ENCODE peak calls at places on chromosomes 7 and 10, in eight cellular contexts. O, J, V, X, M, L, C and S are unnamed samples.

GRCh38 chr7:148114807-148115206 is 475.8 kb upstream of the C7orf33 start:
- DNase-seq in J (no peak), M (no peak), X (no peak), C (no peak), O (no peak), L (no peak), V (no peak), S (no peak)

GRCh38 chr7:42661312-42661711 is 250.6 kb downstream of the C7orf25 start:
- DNase-seq in J (no peak), M (no peak), V (no peak), O (no peak), C (no peak), L (no peak), X (no peak), S (peak)

GRCh38 chr10:20247858-20248257 is 431.6 kb downstream of the PLXDC2 start:
- DNase-seq in J (no peak), X (no peak), V (no peak), O (no peak), L (no peak), C (no peak), M (no peak), S (no peak)

GRCh38 chr10:72879245-72879644 is 14.3 kb upstream of the OIT3 start:
- DNase-seq in L (no peak), O (no peak), C (no peak), V (no peak), J (no peak), X (no peak), M (no peak), S (no peak)

GRCh38 chr10:11631890-11632587 is 20.6 kb upstream of the USP6NL start:
- DNase-seq in J (no peak), X (no peak), M (no peak), L (no peak), V (peak), O (no peak), C (no peak), S (no peak)

GRCh38 chr7:99623702-99624447 is 7.1 kb downstream of the ZSCAN25 start:
- DNase-seq in X (no peak), M (no peak), O (no peak), V (no peak), C (no peak), L (no peak), J (no peak), S (no peak)

GRCh38 chr7:120052884-120053382 is 220.0 kb upstream of the KCND2 start:
- DNase-seq in X (peak), C (no peak), V (no peak), L (peak), J (no peak), O (peak), M (no peak), S (no peak)

GRCh38 chr10:78953124-78954008 is 115.4 kb upstream of the ZMIZ1 start:
- DNase-seq in M (no peak), O (no peak), J (no peak), X (peak), V (no peak), C (no peak), L (no peak), S (no peak)

GRCh38 chr7:10075866-10076265 is 897.8 kb upstream of the PHF14 start:
- DNase-seq in O (no peak), V (no peak), M (no peak), C (no peak), L (no peak), J (no peak), X (no peak), S (no peak)

DNA sequence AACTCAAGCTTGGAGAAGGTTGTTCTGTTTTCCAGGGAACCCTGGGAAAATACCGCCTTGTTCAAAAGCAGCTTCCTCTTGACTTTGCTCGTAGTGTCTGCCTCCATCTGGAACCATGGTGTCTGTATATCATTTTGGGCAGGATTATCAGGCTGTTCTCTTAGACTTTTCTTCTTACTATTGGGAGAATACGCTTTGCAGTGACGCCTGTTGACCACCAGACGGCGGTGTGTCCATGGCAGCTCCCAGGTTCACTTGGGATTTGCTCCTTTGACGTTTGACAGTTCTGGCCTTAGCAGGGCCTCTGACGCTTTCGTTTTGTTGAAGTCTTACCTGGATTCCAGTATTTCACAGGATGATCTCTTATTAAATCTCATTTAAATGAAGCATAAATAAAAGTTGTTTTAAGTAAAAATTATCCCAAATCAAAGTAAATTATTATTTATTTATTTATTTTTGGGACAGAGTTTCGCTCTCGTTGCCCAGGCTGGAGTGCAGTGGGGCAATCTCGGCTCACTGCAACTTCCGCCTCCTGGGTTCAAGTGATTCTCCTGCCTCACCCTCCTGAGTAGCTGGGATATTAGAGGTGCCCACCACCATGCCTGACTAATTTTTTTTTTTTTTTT is 41.8 kb upstream of the GJD4 start:
- DNase-seq in O (peak), X (peak), C (peak), J (peak), M (no peak), L (peak), V (peak), S (peak)
- H3K27ac ChIP-seq in O (no peak), X (no peak), C (no peak), J (no peak), M (no peak), L (no peak), V (no peak), S (no peak)

GRCh38 chr7:970744-971143 is 4.6 kb downstream of the COX19 start:
- DNase-seq in M (no peak), V (no peak), J (no peak), L (no peak), X (no peak), O (no peak), C (no peak), S (no peak)
- H3K27ac ChIP-seq in M (no peak), V (no peak), J (no peak), L (no peak), X (no peak), O (no peak), C (no peak), S (no peak)

GRCh38 chr10:32341596-32341995 is 5.4 kb downstream of the EPC1 start:
- DNase-seq in V (no peak), M (no peak), C (no peak), J (no peak), X (no peak), L (no peak), O (no peak), S (no peak)
- H3K27ac ChIP-seq in V (no peak), M (no peak), C (no peak), J (no peak), X (no peak), L (no peak), O (no peak), S (no peak)

GRCh38 chr7:150368098-150368883 is at the start of gene REPIN1:
- DNase-seq in V (peak), J (peak), M (peak), O (peak), X (peak), L (peak), C (peak), S (no peak)

GRCh38 chr7:150367677-150368097 is 935 bp upstream of the REPIN1 start:
- DNase-seq in M (no peak), J (no peak), V (no peak), C (no peak), O (peak), L (no peak), X (no peak), S (peak)

GRCh38 chr7:150368884-150369739 is 490 bp downstream of the REPIN1 start:
- DNase-seq in M (peak), O (peak), X (peak), J (peak), L (no peak), C (peak), V (peak), S (no peak)

GRCh38 chr7:150365673-150366398 is 2.8 kb upstream of the REPIN1 start:
- DNase-seq in V (no peak), X (no peak), M (no peak), J (no peak), L (no peak), C (no peak), O (no peak), S (no peak)

GRCh38 chr7:150367187-150367510 is 1.5 kb upstream of the REPIN1 start:
- DNase-seq in J (no peak), C (no peak), M (no peak), L (no peak), X (no peak), O (no peak), V (no peak), S (no peak)
- H3K27ac ChIP-seq in J (no peak), C (no peak), M (no peak), L (no peak), X (no peak), O (no peak), V (no peak), S (no peak)

GRCh38 chr10:96225119-96225518 is 46.2 kb downstream of the BLNK start:
- DNase-seq in J (no peak), L (no peak), C (no peak), O (no peak), V (no peak), X (no peak), M (no peak), S (no peak)
- H3K27ac ChIP-seq in J (no peak), L (no peak), C (no peak), O (no peak), V (no peak), X (no peak), M (no peak), S (no peak)

GRCh38 chr10:22381262-22381661 is 36.0 kb downstream of the SPAG6 start:
- DNase-seq in C (no peak), M (no peak), J (no peak), V (no peak), L (no peak), O (no peak), X (no peak), S (no peak)
- H3K27ac ChIP-seq in C (no peak), M (no peak), J (no peak), V (no peak), L (no peak), O (no peak), X (no peak), S (no peak)

GRCh38 chr10:118907051-118907450 is 122.5 kb upstream of the NANOS1 start:
- DNase-seq in M (no peak), J (no peak), L (no peak), X (no peak), V (no peak), O (no peak), C (no peak), S (no peak)
- H3K27ac ChIP-seq in M (no peak), J (no peak), L (no peak), X (no peak), V (no peak), O (no peak), C (no peak), S (no peak)

DNA sequence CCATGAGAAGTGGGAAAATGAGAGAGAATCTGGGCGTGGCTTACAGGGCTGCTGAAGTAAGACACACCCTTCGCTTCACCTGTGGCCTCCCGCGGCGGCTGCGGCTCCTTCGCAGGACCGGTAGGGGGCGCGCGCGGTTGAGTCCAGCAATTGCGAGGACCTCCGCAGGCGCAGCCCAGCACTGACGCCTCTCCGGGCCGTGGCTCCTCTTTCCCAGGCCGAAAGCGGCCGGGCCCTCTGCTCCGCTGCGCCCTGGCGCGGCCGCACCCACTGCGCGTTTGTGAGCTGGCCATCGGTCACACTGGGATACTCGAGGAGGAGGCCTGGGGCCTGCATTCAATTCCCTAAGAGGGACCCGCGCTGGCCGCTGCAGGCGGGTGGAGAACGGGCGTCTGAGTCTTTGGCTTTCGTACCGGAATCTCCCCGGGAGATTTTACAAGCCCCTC is at the start of gene LRRD1:
- DNase-seq in C (peak), O (peak), V (peak), X (peak), M (peak), J (peak), L (peak), S (peak)
- H3K27ac ChIP-seq in C (no peak), O (peak), V (no peak), X (peak), M (no peak), J (peak), L (peak), S (no peak)

GRCh38 chr7:132804849-132805485 is 228.7 kb upstream of the PLXNA4 start:
- DNase-seq in V (no peak), J (no peak), O (no peak), M (no peak), L (no peak), C (no peak), X (no peak), S (no peak)
- H3K27ac ChIP-seq in V (no peak), J (no peak), O (no peak), M (no peak), L (no peak), C (no peak), X (no peak), S (no peak)

DNA sequence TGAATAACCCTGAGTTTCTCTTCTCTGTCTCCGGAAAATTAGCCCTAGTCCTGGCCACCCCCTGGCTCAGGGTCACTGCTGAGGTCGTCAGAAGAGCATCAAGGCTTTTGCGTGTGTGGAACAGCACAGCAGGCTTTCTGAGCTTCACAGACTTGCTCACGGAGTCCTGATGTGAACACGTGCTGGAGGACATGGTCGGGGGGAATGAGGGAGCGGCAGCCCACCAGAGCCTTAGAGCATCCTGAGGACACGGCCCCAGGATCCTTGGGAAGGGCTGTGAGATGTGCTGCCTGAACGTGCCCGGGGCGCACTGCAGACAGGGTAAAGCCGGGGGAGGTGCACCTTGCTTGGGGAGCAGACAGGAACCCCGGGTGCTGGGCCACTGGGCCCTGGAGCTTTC is 28.8 kb downstream of the TMEM120A start:
- DNase-seq in V (no peak), L (no peak), C (no peak), X (no peak), J (no peak), O (no peak), M (no peak), S (no peak)
- H3K27ac ChIP-seq in V (no peak), L (no peak), C (no peak), X (peak), J (peak), O (no peak), M (no peak), S (no peak)